ENCODE peak calls at places on chromosome 17, in seven cellular contexts. B is heart left ventricle, R is neural progenitor cell, N is IMR-90, Q is PC-3, V is left lung, F is Panc1. S is an unnamed sample.

GRCh38 chr17:77460514-77461046 is 319.8 kb downstream of the SEC14L1 start:
- DNase-seq in R (no peak), V (no peak), F (no peak), B (no peak), Q (no peak), N (no peak), S (no peak)

GRCh38 chr17:13917635-13918034 is 151.7 kb upstream of the COX10 start:
- DNase-seq in N (no peak), B (no peak), R (no peak), Q (no peak), V (no peak), F (no peak), S (no peak)

GRCh38 chr17:42754782-42755181 is 6.2 kb upstream of the RAMP2 start:
- DNase-seq in V (no peak), Q (peak; percentile 70), B (peak; percentile 23), F (no peak), R (no peak), N (peak; percentile 41), S (peak; percentile 62)

GRCh38 chr17:82446124-82446523 is 4.4 kb downstream of the CYBC1 start:
- DNase-seq in Q (no peak), N (no peak), R (no peak), F (no peak), B (no peak), V (no peak), S (no peak)

GRCh38 chr17:50304781-50305404 is 30.6 kb downstream of the TMEM92 start:
- DNase-seq in N (peak; percentile 79), B (no peak), F (no peak), V (no peak), Q (no peak), R (peak; percentile 49), S (peak; percentile 34)

GRCh38 chr17:74192950-74193781 is 10.3 kb upstream of the RPL38 start:
- DNase-seq in V (peak; percentile 78), Q (peak; percentile 73), N (no peak), R (no peak), B (peak; percentile 48), F (no peak), S (no peak)

GRCh38 chr17:72719582-72720493 is 372.6 kb downstream of the SLC39A11 start:
- DNase-seq in Q (no peak), N (peak; percentile 67), V (no peak), F (no peak), B (no peak), R (no peak), S (no peak)

GRCh38 chr17:58315281-58315711 is 13.3 kb downstream of the TSPOAP1 start:
- DNase-seq in R (no peak), B (peak; percentile 5), F (no peak), Q (peak; percentile 72), V (no peak), N (no peak), S (no peak)

GRCh38 chr17:77227461-77228223 is 86.9 kb downstream of the SEC14L1 start:
- DNase-seq in N (no peak), V (no peak), B (no peak), Q (no peak), R (no peak), F (no peak), S (no peak)

DNA sequence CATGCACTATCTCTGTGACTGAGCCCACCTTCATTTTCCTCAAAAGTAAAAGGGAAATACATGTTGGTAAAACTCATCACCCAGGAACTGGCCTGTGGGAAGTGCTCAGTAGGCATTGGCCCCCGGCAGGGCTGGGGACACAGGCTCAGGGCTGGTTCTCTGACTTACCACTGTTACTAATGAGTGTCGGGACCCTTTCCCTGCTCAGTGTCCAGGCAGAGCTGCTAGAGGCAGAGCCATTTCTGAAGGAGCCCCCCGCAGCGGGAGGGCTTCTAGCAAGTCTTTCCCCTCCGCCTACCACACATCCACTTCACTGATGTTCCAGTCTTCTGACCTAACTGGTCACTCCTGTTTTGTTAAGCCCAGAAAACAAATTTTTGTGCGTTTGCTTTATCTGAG is 1.7 kb upstream of the PEMT start:
- DNase-seq in N (no peak), R (no peak), Q (no peak), B (no peak), V (no peak), F (no peak), S (no peak)
- H3K4me3 ChIP-seq in N (no peak overlapping the region), R (no peak overlapping the region), Q (no peak overlapping the region), B (no peak overlapping the region), V (no peak overlapping the region), F (no peak overlapping the region), S (no peak overlapping the region)

GRCh38 chr17:5191541-5192417 is at the start of gene ZNF594:
- DNase-seq in F (peak; percentile 77), N (peak; percentile 94), V (peak; percentile 97), Q (peak; percentile 91), R (peak; percentile 96), B (peak; percentile 96), S (peak; percentile 95)
- H3K9me3 ChIP-seq in F (peaks cover 20% of the 10 kb centered on the region), N (peaks cover 23% of the 10 kb centered on the region), V (peaks cover 27% of the 10 kb centered on the region), Q (no peaks in the 10 kb centered on the region), R (peaks cover 43% of the 10 kb centered on the region), B (peaks cover 35% of the 10 kb centered on the region), S (peaks cover 4% of the 10 kb centered on the region)

GRCh38 chr17:6572997-6573396 is 16.6 kb upstream of the PITPNM3 start:
- DNase-seq in F (no peak), R (no peak), B (no peak), N (no peak), Q (no peak), V (no peak), S (no peak)

GRCh38 chr17:6573982-6574688 is 17.8 kb upstream of the PITPNM3 start:
- DNase-seq in N (no peak), B (no peak), R (no peak), F (no peak), V (no peak), Q (no peak), S (no peak)

GRCh38 chr17:6569391-6570302 is 13.3 kb upstream of the PITPNM3 start:
- DNase-seq in F (no peak), Q (no peak), V (no peak), R (no peak), B (no peak), N (no peak), S (no peak)

GRCh38 chr17:6568186-6568758 is 11.9 kb upstream of the PITPNM3 start:
- DNase-seq in N (no peak), V (no peak), B (no peak), F (no peak), R (no peak), Q (no peak), S (no peak)

DNA sequence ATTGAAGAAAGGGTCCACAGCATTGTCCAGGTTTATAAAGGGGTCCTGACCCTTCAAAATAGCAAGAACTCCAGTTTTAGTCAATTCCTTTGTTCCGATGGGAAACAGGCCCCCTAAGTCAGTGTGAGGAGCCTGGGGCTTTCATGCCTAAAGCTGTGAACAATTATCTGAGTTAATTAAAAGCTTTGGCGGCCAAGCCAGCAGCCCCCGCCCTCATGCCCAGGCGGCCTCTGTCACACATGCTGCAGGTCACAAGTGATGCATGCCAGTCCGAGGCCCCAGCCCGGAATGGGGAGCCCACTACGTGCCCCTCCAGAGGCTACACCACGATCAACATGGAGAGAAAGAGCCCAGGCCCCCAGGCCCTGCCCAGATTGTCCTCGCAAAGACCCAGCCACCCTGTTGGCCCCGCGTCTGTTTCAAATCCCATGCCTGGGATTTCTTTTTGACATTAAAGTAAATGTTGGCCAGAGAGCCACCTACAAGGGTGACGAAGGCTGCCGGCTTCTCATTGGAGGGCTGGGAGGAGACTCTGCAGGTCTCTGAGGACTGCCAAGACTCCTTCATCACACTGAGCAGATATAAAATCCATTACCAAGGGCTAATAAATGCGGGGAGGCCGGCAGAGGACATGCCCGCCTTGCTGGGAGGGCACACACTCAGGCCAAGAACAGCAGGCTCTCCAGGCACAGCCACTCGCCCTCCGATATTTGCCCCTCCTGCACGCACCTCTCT is 14.5 kb upstream of the PITPNM3 start:
- DNase-seq in R (peak; percentile 87), F (no peak), N (no peak), B (no peak), Q (no peak), V (no peak), S (no peak)
- H3K36me3 ChIP-seq in R (no peaks in the 10 kb centered on the region), F (no peaks in the 10 kb centered on the region), N (no peaks in the 10 kb centered on the region), B (no peaks in the 10 kb centered on the region), Q (no peaks in the 10 kb centered on the region), V (no peaks in the 10 kb centered on the region), S (no peaks in the 10 kb centered on the region)

GRCh38 chr17:39183045-39183444 is 14.4 kb downstream of the CACNB1 start:
- DNase-seq in Q (no peak), F (no peak), B (no peak), V (no peak), R (no peak), N (no peak), S (no peak)
- H3K4me3 ChIP-seq in Q (no peak overlapping the region), F (no peak overlapping the region), B (no peak overlapping the region), V (no peak overlapping the region), R (no peak overlapping the region), N (no peak overlapping the region), S (no peak overlapping the region)

GRCh38 chr17:27082023-27082774 is 211.7 kb upstream of the WSB1 start:
- DNase-seq in V (no peak), Q (no peak), N (no peak), B (no peak), F (no peak), R (no peak), S (no peak)

GRCh38 chr17:27083408-27084185 is 210.3 kb upstream of the WSB1 start:
- DNase-seq in F (no peak), N (no peak), R (no peak), B (no peak), V (no peak), Q (no peak), S (no peak)

GRCh38 chr17:27082775-27083154 is 211.1 kb upstream of the WSB1 start:
- DNase-seq in B (no peak), F (no peak), V (no peak), Q (no peak), R (no peak), N (no peak), S (no peak)

GRCh38 chr17:27079660-27080059 is 214.3 kb upstream of the WSB1 start:
- DNase-seq in V (no peak), F (no peak), Q (no peak), N (no peak), B (no peak), R (no peak), S (no peak)

DNA sequence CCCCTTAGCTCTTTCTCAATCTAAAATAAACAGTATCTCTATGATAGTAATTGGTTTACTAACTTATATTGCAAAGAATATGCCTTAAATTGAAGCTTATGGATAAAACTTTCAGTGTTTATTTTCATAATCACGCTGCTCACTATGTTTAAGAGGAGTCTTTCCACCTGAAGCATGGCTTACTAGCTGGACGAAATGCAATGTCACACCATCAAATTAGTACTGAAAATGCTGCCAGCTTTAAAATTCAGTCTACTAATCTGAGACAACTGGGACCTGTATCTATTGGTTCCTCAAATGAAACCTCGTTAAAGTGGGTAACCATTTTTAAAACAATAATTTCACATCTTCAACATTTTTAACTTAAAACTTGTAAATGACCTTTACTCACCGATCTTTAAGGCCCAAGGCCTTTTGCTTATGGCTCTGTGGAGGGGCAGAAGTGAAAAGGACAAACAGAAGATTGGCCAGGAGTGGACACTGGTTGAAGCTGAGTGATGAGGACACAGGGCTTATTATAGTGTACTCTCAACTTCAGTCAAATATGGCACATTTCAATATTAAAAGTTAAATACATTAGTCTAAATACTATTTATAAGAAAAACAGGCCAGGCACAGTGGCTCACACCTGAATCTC is 212.8 kb upstream of the WSB1 start:
- DNase-seq in R (no peak), Q (no peak), F (no peak), V (no peak), N (no peak), B (no peak), S (no peak)
- H3K9me3 ChIP-seq in R (peaks cover 34% of the 10 kb centered on the region), Q (no peaks in the 10 kb centered on the region), F (no peaks in the 10 kb centered on the region), V (peaks cover 2% of the 10 kb centered on the region), N (peaks cover 9% of the 10 kb centered on the region), B (no peaks in the 10 kb centered on the region), S (no peaks in the 10 kb centered on the region)

S was measured in MG63.